ENCODE peak calls at places on chromosomes 4 and X, in seven cellular contexts. One of them, this sample, is unnamed.

GRCh38 chr4:106132045-106132444 is 184.0 kb downstream of the TBCK start:
- DNase-seq in mucosa of descending colon: no peak
- DNase-seq in GM10248: no peak
- DNase-seq in H1: no peak
- DNase-seq in lower lobe of right lung: no peak
- DNase-seq in WTC11: no peak
- DNase-seq in suprapubic skin: no peak
- DNase-seq in this sample: no peak

GRCh38 chrX:150575415-150575814 is 7.0 kb downstream of the MTM1 start:
- DNase-seq in mucosa of descending colon: no peak
- DNase-seq in GM10248: no peak
- DNase-seq in H1: no peak
- DNase-seq in lower lobe of right lung: no peak
- DNase-seq in WTC11: no peak
- DNase-seq in suprapubic skin: no peak
- DNase-seq in this sample: peak

GRCh38 chrX:54495814-54496516 is at the start of gene FGD1:
- DNase-seq in mucosa of descending colon: peak
- DNase-seq in GM10248: peak
- DNase-seq in H1: peak
- DNase-seq in lower lobe of right lung: peak
- DNase-seq in WTC11: peak
- DNase-seq in suprapubic skin: no peak
- DNase-seq in this sample: peak

GRCh38 chr4:153209410-153209809 is 5.2 kb downstream of the TRIM2 start:
- DNase-seq in mucosa of descending colon: no peak
- DNase-seq in GM10248: no peak
- DNase-seq in H1: no peak
- DNase-seq in lower lobe of right lung: no peak
- DNase-seq in WTC11: no peak
- DNase-seq in suprapubic skin: no peak
- DNase-seq in this sample: no peak

GRCh38 chrX:41333744-41333993 is 293 bp upstream of the DDX3X start:
- DNase-seq in mucosa of descending colon: no peak
- DNase-seq in GM10248: peak
- DNase-seq in H1: no peak
- DNase-seq in lower lobe of right lung: no peak
- DNase-seq in WTC11: no peak
- DNase-seq in suprapubic skin: no peak
- DNase-seq in this sample: peak

GRCh38 chrX:136880003-136880451 is 498 bp downstream of the RBMX start:
- DNase-seq in mucosa of descending colon: peak
- DNase-seq in GM10248: no peak
- DNase-seq in H1: peak
- DNase-seq in lower lobe of right lung: peak
- DNase-seq in WTC11: no peak
- DNase-seq in suprapubic skin: no peak
- DNase-seq in this sample: peak

GRCh38 chrX:133005616-133006015 is 47.2 kb upstream of the HS6ST2 start:
- DNase-seq in mucosa of descending colon: no peak
- DNase-seq in GM10248: no peak
- DNase-seq in H1: no peak
- DNase-seq in lower lobe of right lung: no peak
- DNase-seq in WTC11: no peak
- DNase-seq in suprapubic skin: no peak
- DNase-seq in this sample: no peak

GRCh38 chrX:43898406-43898805 is 16.2 kb upstream of the MAOB start:
- DNase-seq in mucosa of descending colon: no peak
- DNase-seq in GM10248: no peak
- DNase-seq in H1: no peak
- DNase-seq in lower lobe of right lung: no peak
- DNase-seq in WTC11: no peak
- DNase-seq in suprapubic skin: no peak
- DNase-seq in this sample: no peak

GRCh38 chrX:39022106-39022505 is 220.8 kb downstream of the MID1IP1 start:
- DNase-seq in mucosa of descending colon: no peak
- DNase-seq in GM10248: no peak
- DNase-seq in H1: no peak
- DNase-seq in lower lobe of right lung: no peak
- DNase-seq in WTC11: no peak
- DNase-seq in suprapubic skin: no peak
- DNase-seq in this sample: no peak

GRCh38 chr4:158624889-158625478 is 46.7 kb downstream of the C4orf46 start:
- DNase-seq in mucosa of descending colon: no peak
- DNase-seq in GM10248: peak
- DNase-seq in H1: no peak
- DNase-seq in lower lobe of right lung: no peak
- DNase-seq in WTC11: no peak
- DNase-seq in suprapubic skin: no peak
- DNase-seq in this sample: no peak

GRCh38 chr4:147735413-147736301 is 3.8 kb downstream of the ARHGAP10 start:
- DNase-seq in mucosa of descending colon: no peak
- DNase-seq in GM10248: peak
- DNase-seq in H1: no peak
- DNase-seq in lower lobe of right lung: no peak
- DNase-seq in WTC11: no peak
- DNase-seq in suprapubic skin: no peak
- DNase-seq in this sample: no peak

GRCh38 chrX:116961872-116962582 is 499.3 kb upstream of the CT83 start:
- DNase-seq in mucosa of descending colon: no peak
- DNase-seq in GM10248: no peak
- DNase-seq in H1: peak
- DNase-seq in lower lobe of right lung: no peak
- DNase-seq in WTC11: peak
- DNase-seq in suprapubic skin: no peak
- DNase-seq in this sample: no peak

DNA sequence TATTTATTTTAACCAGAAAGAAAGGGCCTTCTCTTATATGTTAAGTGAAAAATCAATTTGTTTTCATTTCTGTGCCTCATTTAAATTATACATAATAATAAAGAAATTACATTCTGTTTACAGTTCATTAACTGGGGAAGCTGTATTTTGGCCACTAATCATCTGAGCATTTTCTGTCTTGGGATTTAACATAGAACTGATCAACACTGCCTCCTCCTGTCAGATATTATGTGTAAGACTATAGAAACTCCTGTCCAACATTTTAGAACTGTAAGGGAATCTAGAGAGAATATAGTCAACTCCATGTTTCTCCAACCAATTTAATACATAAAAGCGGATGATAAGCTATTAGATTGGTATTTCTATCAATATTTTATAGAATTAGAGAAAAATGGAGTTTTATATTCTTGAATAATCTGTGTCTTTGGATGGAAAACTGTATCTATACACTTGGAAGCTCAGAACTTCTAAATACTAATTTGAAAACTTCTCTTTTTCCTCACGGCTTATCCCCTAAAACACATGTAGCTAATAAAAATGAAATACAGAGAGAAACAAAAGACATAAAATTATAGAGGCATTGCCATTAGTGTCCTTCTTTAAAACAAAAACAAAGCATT is 33.0 kb downstream of the ENPEP start:
- DNase-seq in mucosa of descending colon: no peak
- DNase-seq in GM10248: peak
- DNase-seq in H1: no peak
- DNase-seq in lower lobe of right lung: no peak
- DNase-seq in WTC11: no peak
- DNase-seq in suprapubic skin: no peak
- DNase-seq in this sample: no peak
- TF ChIP-seq CTCF in mucosa of descending colon: peak
- TF ChIP-seq CTCF in GM10248: peak
- TF ChIP-seq CTCF in H1: no peak
- TF ChIP-seq CTCF in lower lobe of right lung: no peak
- TF ChIP-seq CTCF in WTC11: no peak
- TF ChIP-seq CTCF in suprapubic skin: no peak
- TF ChIP-seq CTCF in this sample: peak

GRCh38 chrX:97692575-97692974 is 808.9 kb downstream of the RPA4 start:
- DNase-seq in mucosa of descending colon: no peak
- DNase-seq in GM10248: no peak
- DNase-seq in H1: no peak
- DNase-seq in lower lobe of right lung: no peak
- DNase-seq in WTC11: no peak
- DNase-seq in suprapubic skin: no peak
- DNase-seq in this sample: no peak
- TF ChIP-seq CTCF in mucosa of descending colon: no peak
- TF ChIP-seq CTCF in GM10248: no peak
- TF ChIP-seq CTCF in H1: no peak
- TF ChIP-seq CTCF in lower lobe of right lung: no peak
- TF ChIP-seq CTCF in WTC11: no peak
- TF ChIP-seq CTCF in suprapubic skin: no peak
- TF ChIP-seq CTCF in this sample: no peak

DNA sequence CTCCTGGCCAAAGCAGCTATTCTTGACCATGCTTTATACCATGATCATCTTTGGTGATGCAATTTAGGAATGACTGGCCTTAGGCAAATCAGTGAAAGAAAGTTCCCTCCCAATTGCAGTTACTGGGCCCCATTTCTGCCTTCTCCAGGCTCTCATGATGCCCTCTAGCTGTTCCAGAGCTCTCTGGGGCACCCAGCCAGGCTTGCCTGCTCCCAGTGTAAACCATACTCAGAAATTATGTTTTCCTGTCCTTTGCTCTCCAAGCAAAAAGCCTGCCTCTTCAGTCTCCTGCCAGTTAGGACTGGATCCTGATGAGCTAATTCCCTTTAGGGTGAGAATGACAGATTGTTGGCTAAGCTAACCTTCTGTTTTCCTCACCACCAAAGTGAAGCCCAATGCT is 85.3 kb upstream of the RBPJ start:
- DNase-seq in mucosa of descending colon: peak
- DNase-seq in GM10248: no peak
- DNase-seq in H1: no peak
- DNase-seq in lower lobe of right lung: peak
- DNase-seq in WTC11: no peak
- DNase-seq in suprapubic skin: no peak
- DNase-seq in this sample: no peak
- TF ChIP-seq CTCF in mucosa of descending colon: no peak
- TF ChIP-seq CTCF in GM10248: no peak
- TF ChIP-seq CTCF in H1: no peak
- TF ChIP-seq CTCF in lower lobe of right lung: no peak
- TF ChIP-seq CTCF in WTC11: no peak
- TF ChIP-seq CTCF in suprapubic skin: no peak
- TF ChIP-seq CTCF in this sample: no peak

GRCh38 chrX:83535417-83536244 is 27.5 kb downstream of the POU3F4 start:
- DNase-seq in mucosa of descending colon: no peak
- DNase-seq in GM10248: no peak
- DNase-seq in H1: no peak
- DNase-seq in lower lobe of right lung: no peak
- DNase-seq in WTC11: no peak
- DNase-seq in suprapubic skin: no peak
- DNase-seq in this sample: no peak

DNA sequence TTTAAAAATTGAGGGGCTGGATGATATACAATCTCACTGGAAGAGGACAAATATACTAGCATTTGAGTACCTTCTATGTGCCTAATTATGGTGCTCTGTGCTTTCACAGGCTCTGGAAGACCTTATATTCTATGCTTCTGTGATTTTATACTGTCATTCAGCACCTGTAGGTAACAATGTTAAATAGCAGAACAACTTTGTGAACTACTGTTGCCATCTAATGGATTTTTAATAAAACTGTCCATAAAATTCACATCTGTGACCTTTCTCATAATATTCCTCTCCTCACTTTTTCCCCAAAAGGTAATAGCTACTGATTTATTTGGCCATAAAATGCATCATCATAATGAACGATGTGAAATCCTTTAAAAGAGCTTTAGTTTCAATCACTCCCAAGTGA is 21.9 kb downstream of the POU3F4 start:
- DNase-seq in mucosa of descending colon: no peak
- DNase-seq in GM10248: no peak
- DNase-seq in H1: no peak
- DNase-seq in lower lobe of right lung: no peak
- DNase-seq in WTC11: no peak
- DNase-seq in suprapubic skin: no peak
- DNase-seq in this sample: no peak
- TF ChIP-seq CTCF in mucosa of descending colon: no peak
- TF ChIP-seq CTCF in GM10248: no peak
- TF ChIP-seq CTCF in H1: no peak
- TF ChIP-seq CTCF in lower lobe of right lung: no peak
- TF ChIP-seq CTCF in WTC11: no peak
- TF ChIP-seq CTCF in suprapubic skin: no peak
- TF ChIP-seq CTCF in this sample: no peak

GRCh38 chr4:6336166-6336565 is 66.5 kb downstream of the WFS1 start:
- DNase-seq in mucosa of descending colon: no peak
- DNase-seq in GM10248: no peak
- DNase-seq in H1: no peak
- DNase-seq in lower lobe of right lung: peak
- DNase-seq in WTC11: no peak
- DNase-seq in suprapubic skin: no peak
- DNase-seq in this sample: no peak

GRCh38 chr4:6334203-6334887 is 64.7 kb downstream of the WFS1 start:
- DNase-seq in mucosa of descending colon: no peak
- DNase-seq in GM10248: no peak
- DNase-seq in H1: no peak
- DNase-seq in lower lobe of right lung: no peak
- DNase-seq in WTC11: no peak
- DNase-seq in suprapubic skin: no peak
- DNase-seq in this sample: no peak

GRCh38 chr4:6337331-6337935 is 67.8 kb downstream of the WFS1 start:
- DNase-seq in mucosa of descending colon: no peak
- DNase-seq in GM10248: no peak
- DNase-seq in H1: no peak
- DNase-seq in lower lobe of right lung: no peak
- DNase-seq in WTC11: no peak
- DNase-seq in suprapubic skin: no peak
- DNase-seq in this sample: no peak

GRCh38 chr4:6333301-6334202 is 63.9 kb downstream of the WFS1 start:
- DNase-seq in mucosa of descending colon: no peak
- DNase-seq in GM10248: no peak
- DNase-seq in H1: peak
- DNase-seq in lower lobe of right lung: no peak
- DNase-seq in WTC11: no peak
- DNase-seq in suprapubic skin: no peak
- DNase-seq in this sample: peak

GRCh38 chr4:6335040-6335590 is 65.5 kb downstream of the WFS1 start:
- DNase-seq in mucosa of descending colon: no peak
- DNase-seq in GM10248: no peak
- DNase-seq in H1: no peak
- DNase-seq in lower lobe of right lung: no peak
- DNase-seq in WTC11: no peak
- DNase-seq in suprapubic skin: no peak
- DNase-seq in this sample: no peak
- TF ChIP-seq CTCF in mucosa of descending colon: no peak
- TF ChIP-seq CTCF in GM10248: no peak
- TF ChIP-seq CTCF in H1: no peak
- TF ChIP-seq CTCF in lower lobe of right lung: no peak
- TF ChIP-seq CTCF in WTC11: peak
- TF ChIP-seq CTCF in suprapubic skin: no peak
- TF ChIP-seq CTCF in this sample: no peak

GRCh38 chr4:163482197-163482596 is 8.6 kb upstream of the TKTL2 start:
- DNase-seq in mucosa of descending colon: no peak
- DNase-seq in GM10248: peak
- DNase-seq in H1: no peak
- DNase-seq in lower lobe of right lung: no peak
- DNase-seq in WTC11: no peak
- DNase-seq in suprapubic skin: no peak
- DNase-seq in this sample: no peak

GRCh38 chr4:163486321-163486720 is 8.2 kb upstream of the TMA16 start:
- DNase-seq in mucosa of descending colon: no peak
- DNase-seq in GM10248: no peak
- DNase-seq in H1: no peak
- DNase-seq in lower lobe of right lung: no peak
- DNase-seq in WTC11: no peak
- DNase-seq in suprapubic skin: no peak
- DNase-seq in this sample: no peak

GRCh38 chr4:163489929-163490328 is 4.6 kb upstream of the TMA16 start:
- DNase-seq in mucosa of descending colon: no peak
- DNase-seq in GM10248: no peak
- DNase-seq in H1: no peak
- DNase-seq in lower lobe of right lung: no peak
- DNase-seq in WTC11: no peak
- DNase-seq in suprapubic skin: no peak
- DNase-seq in this sample: no peak

GRCh38 chr4:163484906-163485305 is 9.6 kb upstream of the TMA16 start:
- DNase-seq in mucosa of descending colon: no peak
- DNase-seq in GM10248: peak
- DNase-seq in H1: peak
- DNase-seq in lower lobe of right lung: no peak
- DNase-seq in WTC11: peak
- DNase-seq in suprapubic skin: no peak
- DNase-seq in this sample: peak
- TF ChIP-seq CTCF in mucosa of descending colon: no peak
- TF ChIP-seq CTCF in GM10248: peak
- TF ChIP-seq CTCF in H1: peak
- TF ChIP-seq CTCF in lower lobe of right lung: peak
- TF ChIP-seq CTCF in WTC11: peak
- TF ChIP-seq CTCF in suprapubic skin: no peak
- TF ChIP-seq CTCF in this sample: peak